ENCODE peak calls at places on chromosomes 12 and 14, in eight cellular contexts. S is Peyer's patch; F is cardiac muscle cell; N is CD8-positive, alpha-beta T cell; K is GM23338; A is nephron progenitor cell; H is HCT116; V is endodermal cell. E is an unnamed sample.

GRCh38 chr14:101049942-101050341 is 146.4 kb upstream of the RTL1 start:
- DNase-seq in S (no peak), F (no peak), N (no peak), K (no peak), A (no peak), H (no peak), V (no peak), E (no peak)

GRCh38 chr12:44709166-44709565 is 166.9 kb downstream of the NELL2 start:
- DNase-seq in S (no peak), F (no peak), N (no peak), K (no peak), A (no peak), H (no peak), V (no peak), E (no peak)

GRCh38 chr12:92136021-92136735 is 9.5 kb downstream of the BTG1 start:
- DNase-seq in S (no peak), F (peak; percentile 64), N (no peak), K (no peak), A (no peak), H (no peak), V (no peak), E (no peak)

GRCh38 chr12:6267007-6267721 is 43.3 kb upstream of the PLEKHG6 start:
- DNase-seq in S (no peak), F (no peak), N (no peak), K (no peak), A (no peak), H (no peak), V (no peak), E (no peak)

GRCh38 chr12:78229491-78230209 is 399.0 kb downstream of the NAV3 start:
- DNase-seq in S (peak; percentile 69), F (peak; percentile 28), N (no peak), K (peak; percentile 83), A (peak; percentile 49), H (peak; percentile 44), V (peak; percentile 87), E (no peak)

GRCh38 chr12:94150483-94151225 is 2.3 kb downstream of the PLXNC1 start:
- DNase-seq in S (peak; percentile 72), F (peak; percentile 38), N (peak; percentile 35), K (peak; percentile 46), A (peak; percentile 41), H (no peak), V (peak; percentile 87), E (no peak)

GRCh38 chr12:93358058-93358457 is 19.7 kb upstream of the NUDT4 start:
- DNase-seq in S (no peak), F (no peak), N (no peak), K (no peak), A (no peak), H (no peak), V (no peak), E (no peak)

GRCh38 chr12:107355612-107356011 is 262.3 kb upstream of the CRY1 start:
- DNase-seq in S (no peak), F (no peak), N (no peak), K (no peak), A (no peak), H (no peak), V (no peak), E (no peak)

GRCh38 chr12:25583545-25583944 is 30.5 kb upstream of the LMNTD1 start:
- DNase-seq in S (no peak), F (peak; percentile 67), N (no peak), K (peak; percentile 32), A (no peak), H (peak; percentile 10), V (peak; percentile 79), E (no peak)

GRCh38 chr12:26979733-26980132 is 34.5 kb downstream of the TM7SF3 start:
- DNase-seq in S (no peak), F (no peak), N (no peak), K (no peak), A (no peak), H (no peak), V (no peak), E (no peak)

GRCh38 chr12:39235990-39236767 is 206.7 kb downstream of the KIF21A start:
- DNase-seq in S (no peak), F (no peak), N (no peak), K (no peak), A (no peak), H (no peak), V (no peak), E (no peak)

GRCh38 chr12:125185311-125185739 is 120.1 kb downstream of the AACS start:
- DNase-seq in S (no peak), F (peak; percentile 52), N (no peak), K (peak; percentile 75), A (peak; percentile 47), H (no peak), V (peak; percentile 92), E (no peak)

GRCh38 chr12:103745962-103746361 is 95.1 kb downstream of the NT5DC3 start:
- DNase-seq in S (no peak), F (peak; percentile 15), N (no peak), K (peak; percentile 77), A (no peak), H (peak; percentile 7), V (peak; percentile 91), E (no peak)

GRCh38 chr12:112995008-112995407 is 16.7 kb downstream of the OAS2 start:
- DNase-seq in S (no peak), F (no peak), N (no peak), K (no peak), A (no peak), H (no peak), V (no peak), E (no peak)

GRCh38 chr14:103695331-103696026 is 19.8 kb downstream of the XRCC3 start:
- DNase-seq in S (peak; percentile 40), F (no peak), N (no peak), K (no peak), A (no peak), H (no peak), V (no peak), E (no peak)

GRCh38 chr12:129558036-129558435 is 345.8 kb downstream of the TMEM132D start:
- DNase-seq in S (no peak), F (no peak), N (no peak), K (no peak), A (no peak), H (no peak), V (peak; percentile 3), E (no peak)

GRCh38 chr14:65237023-65237814 is 134.9 kb upstream of the MAX start:
- DNase-seq in S (no peak), F (no peak), N (no peak), K (no peak), A (no peak), H (no peak), V (no peak), E (no peak)

GRCh38 chr12:131901431-131902331 is 7.3 kb downstream of the ULK1 start:
- DNase-seq in S (no peak), F (no peak), N (no peak), K (no peak), A (no peak), H (no peak), V (no peak), E (peak; percentile 67)

GRCh38 chr14:50725761-50726160 is 57.7 kb upstream of the SAV1 start:
- DNase-seq in S (no peak), F (no peak), N (no peak), K (no peak), A (no peak), H (no peak), V (no peak), E (no peak)

GRCh38 chr12:97745406-97746101 is 282.9 kb downstream of the RMST start:
- DNase-seq in S (no peak), F (no peak), N (no peak), K (no peak), A (no peak), H (no peak), V (no peak), E (no peak)

GRCh38 chr12:2458113-2458414 is 336.7 kb upstream of the FKBP4 start:
- DNase-seq in S (no peak), F (no peak), N (no peak), K (no peak), A (no peak), H (no peak), V (no peak), E (no peak)

GRCh38 chr12:93741741-93742085 is 64.5 kb downstream of the CRADD start:
- DNase-seq in S (no peak), F (peak; percentile 32), N (peak; percentile 14), K (peak; percentile 97), A (peak; percentile 15), H (no peak), V (no peak), E (no peak)

GRCh38 chr12:100951756-100952155 is 157.2 kb downstream of the ANO4 start:
- DNase-seq in S (no peak), F (no peak), N (no peak), K (peak; percentile 30), A (no peak), H (no peak), V (peak; percentile 62), E (no peak)
- TF ChIP-seq CTCF in S (peak; percentile 9), F (no peak), N (no peak), K (peak; percentile 52), A (no peak), H (no peak), V (peak; percentile 46), E (no peak)

DNA sequence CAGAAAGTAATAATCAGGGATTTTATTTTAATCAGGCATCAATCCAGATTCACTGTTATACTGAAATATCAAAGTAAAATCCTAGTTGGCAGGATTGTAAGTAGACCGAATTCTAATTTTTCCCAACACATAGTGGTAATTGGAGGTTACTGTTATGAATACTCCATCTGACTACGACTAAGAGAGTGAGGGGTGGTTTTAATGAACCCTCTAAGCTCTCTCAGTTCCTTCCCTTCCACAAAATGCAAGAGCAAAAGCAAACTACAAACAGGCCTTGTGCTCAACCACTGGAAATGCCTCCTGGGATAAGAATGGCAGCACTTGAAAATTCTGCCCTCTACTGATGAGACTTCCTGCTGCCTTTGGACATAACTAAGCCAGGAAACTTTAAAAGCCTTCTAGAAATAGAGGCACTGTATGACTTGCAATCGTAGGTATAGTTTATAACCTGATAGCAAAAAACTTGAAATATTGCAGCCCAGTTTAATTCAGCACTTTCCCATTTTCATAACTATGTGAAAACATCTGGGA is 184.8 kb downstream of the SLC16A7 start:
- DNase-seq in S (no peak), F (peak; percentile 65), N (no peak), K (peak; percentile 76), A (no peak), H (peak; percentile 2), V (peak; percentile 72), E (no peak)
- TF ChIP-seq CTCF in S (peak; percentile 19), F (peak; percentile 72), N (no peak), K (peak; percentile 71), A (peak; percentile 19), H (peak; percentile 48), V (peak; percentile 78), E (peak; percentile 58)

DNA sequence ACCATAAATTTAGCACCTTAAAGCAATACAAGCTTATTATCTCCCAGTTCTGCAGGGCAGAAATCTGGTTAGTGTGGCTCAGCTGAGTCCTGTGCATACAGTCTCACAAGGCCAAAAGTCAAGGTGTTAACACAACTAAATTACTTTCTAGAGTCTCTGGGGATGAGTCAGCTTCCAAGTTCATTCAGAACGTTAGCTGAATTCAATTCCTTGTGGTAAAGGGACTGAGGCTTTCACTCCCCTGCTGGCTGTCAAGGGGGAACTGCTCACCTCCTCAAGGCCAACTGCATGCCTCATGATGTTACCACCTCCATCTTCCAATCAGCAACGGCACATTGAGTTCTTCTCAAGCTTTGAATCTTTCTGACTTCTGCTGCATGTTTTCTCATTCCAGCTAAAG is 27.6 kb downstream of the EML5 start:
- DNase-seq in S (no peak), F (no peak), N (no peak), K (no peak), A (no peak), H (no peak), V (no peak), E (no peak)
- TF ChIP-seq CTCF in S (no peak), F (no peak), N (no peak), K (no peak), A (no peak), H (no peak), V (no peak), E (no peak)

GRCh38 chr12:102300824-102301461 is 103.3 kb upstream of the PMCH start:
- DNase-seq in S (no peak), F (peak; percentile 1), N (no peak), K (peak; percentile 79), A (no peak), H (peak; percentile 53), V (peak; percentile 75), E (no peak)
- TF ChIP-seq CTCF in S (peak; percentile 23), F (peak; percentile 56), N (no peak), K (peak; percentile 81), A (no peak), H (peak; percentile 44), V (peak; percentile 77), E (no peak)

E was measured in heart right ventricle.